ENCODE peak calls at places on chromosome X, in eight cellular contexts. E, Y, L, W, J, Q, G and D are unnamed samples.

GRCh38 chrX:24023972-24024664 is 2.9 kb downstream of the KLHL15 start:
- DNase-seq in L (no peak), J (no peak), E (no peak), Y (no peak), W (no peak), G (no peak), Q (peak), D (no peak)

GRCh38 chrX:80810365-80810978 is 795 bp upstream of the BRWD3 start:
- DNase-seq in E (no peak), W (no peak), L (no peak), Y (no peak), Q (no peak), G (no peak), J (no peak), D (no peak)

GRCh38 chrX:135973025-135973547 is 702 bp downstream of the MMGT1 start:
- DNase-seq in L (no peak), G (no peak), Y (no peak), W (no peak), Q (no peak), E (peak), J (no peak), D (peak)

GRCh38 chrX:10633722-10634121 is 13.3 kb upstream of the MID1 start:
- DNase-seq in Y (no peak), G (no peak), E (peak), J (no peak), W (no peak), L (no peak), Q (peak), D (peak)

GRCh38 chrX:14718403-14718802 is 154.5 kb downstream of the FANCB start:
- DNase-seq in W (no peak), G (no peak), Q (no peak), L (no peak), J (no peak), E (no peak), Y (no peak), D (no peak)

GRCh38 chrX:113195949-113196348 is 355.3 kb upstream of the AMOT start:
- DNase-seq in J (no peak), Y (no peak), Q (no peak), G (no peak), E (no peak), W (no peak), L (no peak), D (no peak)

GRCh38 chrX:44935172-44935571 is 62.2 kb downstream of the KDM6A start:
- DNase-seq in E (no peak), G (no peak), J (no peak), Q (no peak), Y (no peak), W (no peak), L (no peak), D (no peak)

GRCh38 chrX:30762754-30763153 is 109.5 kb downstream of the GK start:
- DNase-seq in Q (no peak), E (no peak), J (no peak), W (no peak), L (no peak), Y (no peak), G (no peak), D (no peak)

GRCh38 chrX:11103006-11103405 is 8.1 kb upstream of the HCCS start:
- DNase-seq in G (no peak), L (no peak), W (no peak), J (no peak), E (no peak), Y (no peak), Q (no peak), D (no peak)

GRCh38 chrX:38868941-38869378 is 67.7 kb downstream of the MID1IP1 start:
- DNase-seq in Q (no peak), Y (no peak), L (no peak), E (peak), G (no peak), J (no peak), W (no peak), D (peak)

GRCh38 chrX:22396408-22396807 is 123.7 kb downstream of the CBLL2 start:
- DNase-seq in J (no peak), W (no peak), L (no peak), G (no peak), Q (no peak), E (no peak), Y (no peak), D (no peak)

GRCh38 chrX:16023790-16024734 is 99.3 kb upstream of the GRPR start:
- DNase-seq in W (no peak), L (no peak), J (no peak), G (no peak), Y (no peak), E (peak), Q (no peak), D (peak)